ENCODE peak calls at places on chromosomes 16 and 17, in ten cellular contexts. A is osteoblast, Z is AG04450, W is lower lobe of right lung, M is astrocyte of the cerebellum, Q is colonic mucosa, V is heart left ventricle, O is fibroblast of lung, X is OCI-LY7, C is tibial artery. T is an unnamed sample.

GRCh38 chr17:80432350-80432955 is 17.5 kb downstream of the ENDOV start:
- DNase-seq in Z (no peak), W (peak), C (no peak), A (no peak), M (no peak), X (no peak), V (no peak), O (no peak), Q (no peak), T (no peak)

GRCh38 chr16:81421536-81421935 is 23.1 kb upstream of the CMIP start:
- DNase-seq in V (no peak), X (no peak), O (no peak), Z (no peak), C (no peak), W (no peak), Q (peak), M (no peak), A (no peak), T (no peak)

GRCh38 chr17:74907012-74907411 is 13.6 kb upstream of the FADS6 start:
- DNase-seq in Q (no peak), O (no peak), X (no peak), V (no peak), M (no peak), C (no peak), W (no peak), Z (no peak), A (no peak), T (no peak)

GRCh38 chr17:22142091-22142490 is 449.8 kb downstream of the KCNJ18 start:
- DNase-seq in A (no peak), W (no peak), C (no peak), X (no peak), V (no peak), Z (no peak), Q (no peak), M (no peak), O (no peak), T (no peak)

GRCh38 chr16:85924675-85925074 is 25.7 kb downstream of the IRF8 start:
- DNase-seq in M (no peak), Z (no peak), C (no peak), W (no peak), O (peak), Q (no peak), V (no peak), A (peak), X (no peak), T (no peak)

GRCh38 chr17:32971171-32971570 is 20.5 kb upstream of the SPACA3 start:
- DNase-seq in O (peak), A (no peak), V (no peak), Z (no peak), W (no peak), X (no peak), Q (no peak), C (no peak), M (no peak), T (no peak)

GRCh38 chr17:13460646-13461045 is 141.1 kb downstream of the HS3ST3A1 start:
- DNase-seq in Z (no peak), A (no peak), X (no peak), W (no peak), V (no peak), O (no peak), M (no peak), C (no peak), Q (no peak), T (no peak)

GRCh38 chr17:58960068-58960467 is 146.6 kb downstream of the TRIM37 start:
- DNase-seq in O (peak), A (no peak), Z (peak), C (no peak), M (peak), V (no peak), Q (peak), W (no peak), X (peak), T (no peak)

GRCh38 chr17:83119987-83120864 is 40.8 kb downstream of the METRNL start:
- DNase-seq in A (peak), M (no peak), Z (no peak), W (peak), C (peak), Q (no peak), O (no peak), V (no peak), X (peak), T (peak)

GRCh38 chr17:76138234-76138895 is 2.7 kb downstream of the FOXJ1 start:
- DNase-seq in M (no peak), O (no peak), W (no peak), Q (no peak), Z (no peak), V (no peak), X (no peak), A (peak), C (no peak), T (no peak)

GRCh38 chr17:78693346-78694083 is 88.6 kb downstream of the CYTH1 start:
- DNase-seq in X (no peak), V (no peak), C (no peak), W (no peak), Z (no peak), A (no peak), O (no peak), Q (no peak), M (no peak), T (no peak)

GRCh38 chr17:13592427-13592826 is 9.3 kb downstream of the HS3ST3A1 start:
- DNase-seq in V (no peak), X (no peak), Z (no peak), W (no peak), C (no peak), M (no peak), A (peak), Q (no peak), O (peak), T (no peak)

GRCh38 chr17:57579245-57579644 is 165.9 kb downstream of the CCDC182 start:
- DNase-seq in Z (no peak), X (no peak), W (no peak), A (peak), V (no peak), M (no peak), C (no peak), Q (no peak), O (no peak), T (no peak)

GRCh38 chr16:84603115-84603816 is 14.6 kb downstream of the COTL1 start:
- DNase-seq in W (peak), V (peak), Q (peak), Z (peak), O (peak), M (peak), A (peak), X (no peak), C (peak), T (peak)

GRCh38 chr17:41617698-41618097 is 5.1 kb upstream of the KRT16 start:
- DNase-seq in A (no peak), W (no peak), Q (no peak), V (no peak), X (no peak), Z (no peak), O (no peak), M (no peak), C (no peak), T (no peak)

GRCh38 chr17:55266051-55266957 is 1.5 kb downstream of the HLF start:
- DNase-seq in V (peak), M (no peak), O (no peak), X (no peak), C (no peak), Q (no peak), W (no peak), A (no peak), Z (no peak), T (no peak)

GRCh38 chr17:54992797-54993639 is 24.5 kb downstream of the STXBP4 start:
- DNase-seq in W (no peak), X (peak), M (peak), Z (no peak), O (peak), V (no peak), A (no peak), Q (no peak), C (no peak), T (no peak)

GRCh38 chr17:57480438-57481196 is 224.3 kb downstream of the MSI2 start:
- DNase-seq in Q (no peak), V (peak), A (no peak), O (peak), Z (no peak), W (no peak), C (no peak), X (no peak), M (peak), T (no peak)

GRCh38 chr16:88703486-88704309 is 2.5 kb downstream of the RNF166 start:
- DNase-seq in Z (no peak), C (no peak), X (peak), M (no peak), O (peak), W (peak), V (peak), A (peak), Q (no peak), T (peak)

GRCh38 chr17:5545051-5545987 is 39.0 kb downstream of the NLRP1 start:
- DNase-seq in O (peak), V (no peak), M (no peak), Q (no peak), A (no peak), Z (no peak), X (no peak), C (no peak), W (no peak), T (no peak)

GRCh38 chr16:69861276-69862030 is 89.7 kb upstream of the CLEC18A start:
- DNase-seq in X (no peak), W (no peak), C (peak), M (peak), Z (peak), O (peak), Q (peak), V (peak), A (peak), T (no peak)

GRCh38 chr16:12406158-12406557 is 397.5 kb downstream of the CPPED1 start:
- DNase-seq in V (no peak), Z (no peak), X (no peak), O (no peak), Q (no peak), M (no peak), A (no peak), W (no peak), C (no peak), T (no peak)

GRCh38 chr16:28182183-28182582 is 29.6 kb downstream of the XPO6 start:
- DNase-seq in M (no peak), C (no peak), V (no peak), W (no peak), Z (no peak), Q (no peak), X (no peak), A (no peak), O (peak), T (no peak)

DNA sequence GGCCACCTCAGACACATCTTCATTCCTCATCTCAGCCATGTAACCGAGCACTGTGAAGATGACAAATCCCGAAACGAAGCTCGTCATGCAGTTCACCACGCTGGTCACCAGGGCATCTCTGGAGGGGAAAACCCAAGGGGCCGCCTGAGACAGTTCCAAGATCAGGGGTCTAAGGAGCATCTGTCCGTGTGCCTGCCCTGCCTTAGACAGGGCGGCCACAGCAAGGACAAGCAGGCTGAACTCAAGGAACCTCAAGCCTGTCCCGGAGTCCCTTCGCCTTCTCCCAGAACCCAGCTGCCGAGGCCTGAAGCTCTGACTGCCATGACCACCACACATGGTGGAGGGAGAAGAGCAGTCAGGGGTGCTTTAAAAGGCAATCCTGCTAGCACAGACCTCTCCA is 22.7 kb downstream of the SLC6A4 start:
- DNase-seq in C (peak), W (no peak), Q (no peak), A (no peak), V (no peak), Z (no peak), X (no peak), O (no peak), M (no peak), T (no peak)
- TF ChIP-seq CTCF in C (no peak), W (no peak), Q (no peak), A (no peak), V (no peak), Z (peak), X (no peak), O (no peak), M (no peak), T (no peak)

DNA sequence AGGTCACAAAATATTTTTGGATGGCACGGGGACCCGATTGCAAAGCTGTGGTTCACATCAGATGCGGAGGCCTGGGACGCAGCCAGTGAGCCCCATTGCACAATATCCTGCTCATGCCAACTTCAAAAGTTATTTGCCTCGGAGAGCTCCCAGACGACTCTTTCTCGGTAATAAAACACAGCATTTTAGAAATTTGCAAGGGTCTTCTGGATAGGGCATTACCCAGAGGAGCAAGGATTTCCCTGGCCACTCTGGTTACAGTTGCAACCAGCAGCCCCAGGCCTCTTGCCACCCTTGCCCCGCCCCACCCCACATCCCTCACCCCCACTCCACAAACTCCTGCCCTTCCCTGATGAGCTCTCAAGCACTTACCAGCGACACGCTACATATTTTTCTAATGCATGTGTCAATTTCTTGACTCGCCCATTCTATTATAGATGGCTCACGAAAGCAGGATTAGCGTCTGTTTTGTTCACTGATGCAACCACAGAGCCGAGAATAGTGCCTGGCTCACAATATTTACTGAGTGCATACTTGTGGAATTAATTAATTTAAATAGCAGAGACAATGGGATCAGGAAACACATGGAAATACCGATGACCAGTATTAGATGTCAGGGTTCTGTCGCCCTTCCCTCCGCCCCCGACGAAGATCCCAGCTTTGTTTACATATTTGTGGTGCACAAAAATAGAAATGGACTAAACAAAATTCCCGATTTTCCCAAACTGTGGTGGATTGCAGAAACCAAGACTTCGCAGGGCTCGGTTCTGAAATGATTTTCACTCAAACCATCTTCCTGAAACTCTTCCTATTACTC is 62.4 kb downstream of the ADCY9 start:
- DNase-seq in Z (peak), C (peak), V (no peak), Q (peak), M (peak), W (peak), O (peak), X (no peak), A (peak), T (peak)
- H3K4me3 ChIP-seq in Z (peak), C (peak), V (no peak), Q (no peak), M (no peak), W (peak), O (peak), X (no peak), A (peak), T (peak)

GRCh38 chr17:1107777-1108559 is 71.8 kb downstream of the ABR start:
- DNase-seq in X (no peak), M (no peak), V (no peak), C (peak), W (no peak), Z (no peak), Q (peak), A (peak), O (no peak), T (no peak)

GRCh38 chr17:1109606-1110523 is 69.9 kb downstream of the ABR start:
- DNase-seq in Q (peak), A (peak), V (no peak), Z (no peak), C (no peak), O (no peak), W (no peak), X (no peak), M (no peak), T (no peak)

GRCh38 chr17:1108560-1108809 is 71.3 kb downstream of the ABR start:
- DNase-seq in O (no peak), Z (no peak), W (no peak), C (no peak), M (no peak), X (no peak), A (peak), Q (no peak), V (no peak), T (no peak)

GRCh38 chr17:1108810-1109605 is 70.8 kb downstream of the ABR start:
- DNase-seq in X (peak), V (peak), A (peak), Z (no peak), Q (peak), C (peak), W (peak), O (peak), M (no peak), T (peak)

DNA sequence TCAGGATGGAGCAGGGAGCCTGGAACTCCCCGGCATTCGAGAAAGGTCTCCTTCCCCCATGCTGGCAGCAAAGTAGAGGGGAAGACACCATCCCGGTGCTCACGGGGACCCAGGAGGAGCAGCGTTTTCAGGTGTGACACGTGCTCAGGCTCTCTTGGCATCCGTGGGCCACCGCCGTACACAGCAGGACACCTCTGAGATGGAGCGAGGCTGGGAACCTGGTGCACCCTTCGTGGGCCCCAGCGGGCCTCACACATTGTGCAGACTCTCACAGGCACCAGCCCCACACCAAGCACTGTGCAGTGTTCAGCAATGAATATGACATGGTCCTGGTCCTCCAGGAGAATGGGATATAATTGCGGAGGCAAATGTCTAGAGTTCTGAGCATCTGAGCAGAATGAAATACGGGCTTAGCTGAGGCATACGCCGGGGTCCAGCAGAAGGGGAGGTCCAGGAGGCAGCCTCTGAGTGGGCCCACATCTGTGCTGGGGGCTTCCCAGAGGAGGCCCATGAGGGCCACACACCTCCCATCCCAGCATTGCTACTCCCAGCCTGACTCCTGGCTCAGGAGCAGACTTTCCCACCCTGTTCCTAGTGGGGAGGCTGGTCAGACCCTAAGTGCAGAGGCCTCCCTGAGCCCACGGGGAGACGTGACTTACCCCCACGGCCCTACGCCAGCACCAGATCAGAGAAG is 72.6 kb downstream of the ABR start:
- DNase-seq in V (no peak), C (no peak), M (no peak), Z (no peak), Q (no peak), W (no peak), X (no peak), O (no peak), A (peak), T (peak)
- TF ChIP-seq CTCF in V (no peak), C (no peak), M (no peak), Z (no peak), Q (no peak), W (no peak), X (no peak), O (no peak), A (no peak), T (no peak)

DNA sequence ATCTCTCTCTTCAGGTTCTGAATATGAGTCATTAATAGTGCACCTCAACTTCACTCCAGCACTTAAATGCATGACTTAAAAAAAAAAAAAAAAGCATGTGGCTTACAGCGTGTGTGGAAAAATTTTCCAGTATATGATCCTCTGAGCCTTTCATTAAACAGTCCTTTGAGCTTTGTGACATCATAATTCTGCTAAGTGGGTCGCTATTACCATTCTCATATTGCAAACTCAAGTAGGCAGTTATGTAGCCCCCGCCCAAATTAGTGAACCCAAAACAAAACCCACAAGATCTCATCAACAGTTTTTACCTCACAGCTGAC is 672 bp downstream of the CMTR2 start:
- DNase-seq in C (no peak), Z (no peak), O (peak), V (no peak), W (no peak), M (no peak), Q (no peak), A (peak), X (no peak), T (no peak)
- H3K4me3 ChIP-seq in C (peak), Z (peak), O (peak), V (peak), W (peak), M (peak), Q (peak), A (peak), X (peak), T (peak)

GRCh38 chr16:73179671-73180370 is 131.9 kb upstream of the ZFHX3 start:
- DNase-seq in X (no peak), W (no peak), A (no peak), C (no peak), O (no peak), Q (no peak), V (peak), Z (no peak), M (no peak), T (no peak)
- TF ChIP-seq CTCF in X (no peak), W (no peak), A (no peak), C (no peak), O (no peak), Q (no peak), V (no peak), Z (no peak), M (no peak), T (no peak)

GRCh38 chr16:68446941-68447675 is 1.2 kb downstream of the SMPD3 start:
- DNase-seq in Q (no peak), C (no peak), V (no peak), Z (no peak), A (no peak), X (no peak), M (no peak), W (no peak), O (no peak), T (peak)
- H3K4me3 ChIP-seq in Q (no peak), C (no peak), V (no peak), Z (no peak), A (no peak), X (no peak), M (no peak), W (peak), O (no peak), T (no peak)

T was measured in left lung.